ENCODE peak calls at places on chromosomes 1 and 21, in nine cellular contexts. K, J, Z, I, L, S, D, O and G are unnamed samples.

GRCh38 chr1:58652351-58653184 is 47.3 kb downstream of the MYSM1 start:
- DNase-seq in K (peak; percentile 84), J (peak; percentile 80), Z (peak; percentile 49), I (peak; percentile 43), L (peak; percentile 55), S (peak; percentile 44), D (peak; percentile 65), O (no peak), G (peak; percentile 53)

GRCh38 chr1:154714638-154715037 is 106.7 kb upstream of the ADAR start:
- DNase-seq in K (peak; percentile 10), J (peak; percentile 16), Z (no peak), I (peak; percentile 52), L (peak; percentile 54), S (no peak), D (no peak), O (no peak), G (no peak)

GRCh38 chr1:46575778-46576177 is 24.3 kb upstream of the KNCN start:
- DNase-seq in K (no peak), J (no peak), Z (no peak), I (no peak), L (no peak), S (no peak), D (no peak), O (no peak), G (no peak)

GRCh38 chr21:27077501-27077900 is 110.6 kb upstream of the ADAMTS5 start:
- DNase-seq in K (peak; percentile 17), J (no peak), Z (no peak), I (peak; percentile 36), L (no peak), S (peak; percentile 20), D (no peak), O (no peak), G (no peak)

GRCh38 chr1:151547119-151547899 is 7.2 kb downstream of the TUFT1 start:
- DNase-seq in K (peak; percentile 93), J (no peak), Z (peak; percentile 29), I (peak; percentile 40), L (peak; percentile 88), S (peak; percentile 67), D (peak; percentile 70), O (peak; percentile 91), G (peak; percentile 93)

GRCh38 chr1:201985355-201985754 is 2.9 kb downstream of the RNPEP start:
- DNase-seq in K (no peak), J (no peak), Z (no peak), I (no peak), L (no peak), S (peak; percentile 8), D (no peak), O (peak; percentile 40), G (no peak)

GRCh38 chr1:12549106-12549459 is 68.9 kb downstream of the DHRS3 start:
- DNase-seq in K (no peak), J (peak; percentile 84), Z (peak; percentile 56), I (peak; percentile 61), L (no peak), S (peak; percentile 82), D (peak; percentile 67), O (peak; percentile 92), G (no peak)

GRCh38 chr1:243718893-243719292 is 131.2 kb downstream of the AKT3 start:
- DNase-seq in K (peak; percentile 85), J (no peak), Z (no peak), I (no peak), L (no peak), S (no peak), D (no peak), O (no peak), G (no peak)

GRCh38 chr1:91529856-91530255 is 29.2 kb downstream of the CDC7 start:
- DNase-seq in K (peak; percentile 73), J (peak; percentile 65), Z (no peak), I (no peak), L (no peak), S (no peak), D (peak; percentile 44), O (peak; percentile 54), G (no peak)

GRCh38 chr1:209241481-209241880 is 342.0 kb upstream of the CAMK1G start:
- DNase-seq in K (peak; percentile 16), J (no peak), Z (no peak), I (no peak), L (no peak), S (no peak), D (no peak), O (no peak), G (no peak)

GRCh38 chr21:43284700-43285099 is 115.9 kb downstream of the CRYAA start:
- DNase-seq in K (no peak), J (no peak), Z (no peak), I (no peak), L (no peak), S (no peak), D (no peak), O (no peak), G (no peak)

GRCh38 chr1:54016343-54017282 is 1.4 kb downstream of the LDLRAD1 start:
- DNase-seq in K (peak; percentile 20), J (peak; percentile 24), Z (no peak), I (no peak), L (peak; percentile 70), S (no peak), D (peak; percentile 49), O (no peak), G (no peak)

GRCh38 chr1:42816600-42817439 is at the start of the genes ERMAP and SVBP:
- DNase-seq in K (peak; percentile 77), J (peak; percentile 93), Z (peak; percentile 94), I (peak; percentile 87), L (peak; percentile 60), S (peak; percentile 94), D (peak; percentile 93), O (peak; percentile 98), G (peak; percentile 90)
- TF ChIP-seq POLR2A in K (peak; percentile 86), J (peak; percentile 90), Z (peak; percentile 49), I (no peak), L (peak; percentile 31), S (peak; percentile 64), D (peak; percentile 61), O (no peak), G (no peak)

DNA sequence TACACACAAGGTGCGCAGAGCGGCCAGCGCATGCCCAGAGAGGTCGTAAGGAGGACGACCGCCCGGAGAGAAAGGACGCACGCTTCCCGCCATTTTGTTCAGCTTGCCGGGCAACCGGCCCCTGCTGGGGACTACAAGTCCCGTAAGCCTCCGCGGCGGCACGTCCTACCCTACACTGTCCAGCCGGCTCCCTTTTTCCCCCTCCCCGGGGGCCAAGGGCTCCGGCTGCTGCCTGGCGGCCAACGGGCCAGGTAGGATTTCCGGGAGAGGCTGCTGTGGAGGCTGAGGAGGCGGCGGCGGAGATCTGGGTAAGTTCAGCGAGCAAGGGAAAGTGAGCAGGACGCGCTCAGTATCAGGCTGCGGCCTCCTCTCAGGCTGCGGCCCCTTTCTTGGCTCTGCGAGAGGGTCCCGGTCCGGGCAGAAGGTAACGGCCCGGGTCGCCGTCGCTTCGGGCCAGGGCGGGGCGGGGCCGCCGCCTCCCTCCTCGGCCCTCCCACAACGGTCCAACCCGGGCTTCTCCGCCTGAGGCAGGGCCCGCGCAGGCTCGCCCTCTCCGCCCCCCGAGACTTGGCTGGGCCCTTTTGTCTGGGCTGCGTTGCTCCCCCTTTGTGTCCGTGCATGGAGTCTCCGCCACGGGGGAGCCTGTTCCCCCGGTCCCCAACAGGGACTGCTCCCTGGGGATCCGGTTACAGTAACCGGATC is at the start of gene PHACTR4:
- DNase-seq in K (peak; percentile 91), J (peak; percentile 99), Z (peak; percentile 93), I (peak; percentile 93), L (peak; percentile 87), S (peak; percentile 90), D (peak; percentile 95), O (peak; percentile 97), G (peak; percentile 94)
- TF ChIP-seq POLR2A in K (peak; percentile 76), J (peak; percentile 99), Z (peak; percentile 89), I (peak; percentile 88), L (peak; percentile 74), S (peak; percentile 88), D (peak; percentile 88), O (peak; percentile 12), G (peak; percentile 83)

DNA sequence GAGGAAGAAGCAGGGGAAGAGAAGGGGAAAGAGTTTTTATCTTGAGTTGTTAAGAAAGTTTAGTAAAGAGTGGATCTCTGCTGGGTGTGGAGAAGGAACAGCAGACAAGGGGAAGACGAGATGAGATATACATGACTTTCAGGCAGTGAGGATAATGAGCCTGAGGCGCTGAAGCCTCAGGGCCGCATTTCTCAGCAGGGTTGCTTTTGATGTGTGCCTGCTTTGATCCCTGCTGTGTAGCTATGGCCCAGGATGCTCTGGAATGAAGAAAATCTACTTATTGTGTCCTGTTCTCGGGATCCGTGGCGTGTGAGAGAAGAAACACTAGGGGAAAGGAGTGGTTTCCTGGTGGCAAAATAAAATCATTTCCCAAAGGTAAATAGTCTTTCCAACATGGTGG is 15.1 kb upstream of the RPE65 start:
- DNase-seq in K (no peak), J (no peak), Z (no peak), I (no peak), L (no peak), S (no peak), D (no peak), O (no peak), G (no peak)
- TF ChIP-seq POLR2A in K (no peak), J (no peak), Z (no peak), I (no peak), L (no peak), S (no peak), D (no peak), O (no peak), G (no peak)

GRCh38 chr1:205568469-205569361 is 63.1 kb downstream of the ELK4 start:
- DNase-seq in K (no peak), J (no peak), Z (no peak), I (no peak), L (no peak), S (no peak), D (no peak), O (peak; percentile 72), G (peak; percentile 12)
- TF ChIP-seq POLR2A in K (no peak), J (no peak), Z (no peak), I (no peak), L (no peak), S (no peak), D (no peak), O (no peak), G (no peak)

DNA sequence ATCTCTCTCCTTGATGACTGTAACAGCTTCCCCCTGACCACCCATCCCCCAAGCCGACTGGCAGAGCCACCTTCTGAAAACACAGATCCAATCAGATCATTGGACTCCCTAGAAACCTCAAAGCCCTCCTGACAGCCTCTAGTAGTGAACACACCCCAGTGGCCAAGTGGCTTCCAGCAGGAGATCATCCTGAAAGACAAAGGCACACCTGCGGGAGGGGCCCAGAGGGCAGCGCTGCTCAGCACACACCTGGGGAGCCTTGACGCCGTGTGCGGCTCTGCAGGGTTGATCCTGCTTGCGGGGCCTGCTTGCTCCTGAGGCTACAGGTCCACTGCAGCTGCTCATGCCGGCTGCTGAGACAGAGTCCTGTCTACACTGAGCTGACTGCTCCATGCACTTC is 41.5 kb downstream of the SLC66A1 start:
- DNase-seq in K (no peak), J (no peak), Z (no peak), I (no peak), L (no peak), S (no peak), D (no peak), O (no peak), G (no peak)
- TF ChIP-seq POLR2A in K (no peak), J (no peak), Z (no peak), I (no peak), L (no peak), S (no peak), D (no peak), O (no peak), G (no peak)